ENCODE peak calls at places on chromosomes 16 and 17, in six cellular contexts. S is Peyer's patch, W is transverse colon, O is breast epithelium, B is stomach, Z is upper lobe of left lung. M is an unnamed sample. For H3K4me1, the result is how much of the 10 kb centered on the place peaks cover.

GRCh38 chr16:77585852-77586251 is 136.5 kb upstream of the NUDT7 start:
- DNase-seq in O (no peak), B (no peak), Z (no peak), W (no peak), S (no peak), M (no peak)

GRCh38 chr17:58059141-58059540 is 24.1 kb upstream of the DYNLL2 start:
- DNase-seq in Z (no peak), S (no peak), B (no peak), O (no peak), W (no peak), M (no peak)

GRCh38 chr17:8222380-8222629 is 11.9 kb upstream of the AURKB start:
- DNase-seq in Z (no peak), O (no peak), B (no peak), S (no peak), W (no peak), M (no peak)

GRCh38 chr16:66120656-66121055 is 245.8 kb upstream of the CDH5 start:
- DNase-seq in O (no peak), W (no peak), Z (no peak), S (no peak), B (no peak), M (no peak)

GRCh38 chr16:4272114-4272954 is 489 bp downstream of the TFAP4 start:
- DNase-seq in O (peak), Z (peak), W (peak), S (no peak), B (peak), M (no peak)

GRCh38 chr17:37743875-37744632 is 805 bp downstream of the HNF1B start:
- DNase-seq in W (peak), S (peak), Z (peak), O (no peak), B (peak), M (no peak)

GRCh38 chr16:85718682-85719081 is 29.9 kb upstream of the GINS2 start:
- DNase-seq in Z (no peak), S (no peak), O (no peak), B (peak), W (peak), M (no peak)

GRCh38 chr17:50153650-50154575 is 3.4 kb upstream of the PPP1R9B start:
- DNase-seq in W (no peak), B (peak), S (no peak), Z (peak), O (peak), M (no peak)

GRCh38 chr16:66801320-66802105 is at the start of gene TERB1:
- DNase-seq in Z (peak), S (no peak), B (no peak), W (no peak), O (no peak), M (no peak)

DNA sequence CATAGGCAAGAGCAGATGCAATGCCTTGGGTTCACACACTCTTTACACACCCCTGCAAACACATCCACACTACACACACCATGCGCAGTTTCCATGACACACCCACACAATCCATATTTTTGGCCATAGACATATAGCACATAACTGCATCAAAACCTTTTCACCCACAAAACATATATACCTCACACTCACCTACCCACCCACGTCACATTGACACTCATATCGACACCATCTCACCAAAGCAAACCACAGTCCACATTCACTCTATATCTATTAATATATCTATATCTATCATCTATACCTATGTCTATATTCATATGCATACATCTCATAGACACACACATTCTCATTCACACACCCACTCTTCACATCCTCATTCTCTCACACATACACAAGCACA is 246.9 kb downstream of the SHISA9 start:
- DNase-seq in B (no peak), O (no peak), S (no peak), W (no peak), Z (no peak), M (no peak)
- TF ChIP-seq CTCF in B (no peak), O (no peak), S (no peak), W (no peak), Z (no peak), M (no peak)

GRCh38 chr16:64280317-64280716 is 841.5 kb downstream of the CDH11 start:
- DNase-seq in O (no peak), W (no peak), B (no peak), S (no peak), Z (no peak), M (no peak)
- TF ChIP-seq POLR2A in O (no peak), W (no peak), B (no peak), S (no peak), Z (no peak), M (no peak)

DNA sequence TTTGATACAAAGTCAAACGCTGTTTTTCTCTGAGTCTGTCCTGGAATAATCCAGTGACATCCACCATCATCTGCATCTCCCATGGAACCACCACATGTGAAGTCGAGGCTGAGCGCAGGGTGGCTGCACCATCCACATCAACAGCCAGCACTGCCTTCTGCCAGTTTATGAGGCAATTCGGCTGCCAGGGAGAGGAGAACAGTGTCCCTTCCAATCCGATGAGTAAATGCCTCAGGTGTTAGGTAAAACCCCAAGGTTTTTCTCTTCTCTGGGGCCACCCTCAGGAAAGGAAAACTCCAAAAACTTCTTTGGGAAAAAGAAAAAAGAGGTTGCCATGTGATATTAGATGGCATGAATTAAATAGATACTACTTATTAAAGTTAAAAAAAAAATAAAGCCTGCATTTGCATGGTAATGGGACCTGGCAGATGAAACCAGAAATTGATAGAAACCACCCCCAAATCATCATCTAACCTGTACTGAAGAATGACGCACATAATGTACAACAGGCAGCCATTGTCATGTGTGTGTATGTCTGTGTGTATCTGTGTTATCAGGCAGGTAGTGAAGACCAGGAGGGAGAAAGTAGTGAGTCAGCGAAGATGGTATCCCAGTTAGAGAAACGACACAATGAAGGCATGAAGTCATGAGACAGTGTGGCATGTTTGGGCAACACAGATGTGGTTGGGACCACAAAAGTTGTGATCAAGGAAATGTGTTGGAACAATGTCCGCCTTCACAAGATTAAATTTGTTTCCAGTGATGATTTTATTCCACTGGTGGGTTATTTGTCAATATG is 478.7 kb downstream of the CDH13 start:
- DNase-seq in S (no peak), Z (no peak), B (no peak), O (no peak), W (no peak), M (no peak)
- H3K4me1 ChIP-seq in S (under half), Z (under half), B (under half), O (under half), W (under half), M (under half)

GRCh38 chr16:49513040-49513439 is 139.4 kb downstream of the C16orf78 start:
- DNase-seq in B (no peak), W (no peak), S (no peak), Z (no peak), O (no peak), M (no peak)
- TF ChIP-seq CTCF in B (no peak), W (no peak), S (no peak), Z (no peak), O (no peak), M (no peak)

GRCh38 chr16:48244080-48244862 is at the start of gene LONP2:
- DNase-seq in B (peak), O (peak), Z (peak), W (peak), S (peak), M (peak)
- TF ChIP-seq POLR2A in B (no peak), O (no peak), Z (peak), W (peak), S (peak), M (peak)

GRCh38 chr17:64779344-64780095 is 117.4 kb upstream of the SMURF2 start:
- DNase-seq in O (no peak), W (peak), S (peak), Z (peak), B (no peak), M (no peak)

GRCh38 chr17:64781013-64781392 is 118.9 kb upstream of the SMURF2 start:
- DNase-seq in S (no peak), Z (peak), B (no peak), O (no peak), W (no peak), M (no peak)

GRCh38 chr17:64781810-64782555 is 119.9 kb upstream of the SMURF2 start:
- DNase-seq in S (peak), Z (no peak), B (no peak), O (no peak), W (no peak), M (no peak)

GRCh38 chr17:64780096-64781012 is 118.2 kb upstream of the SMURF2 start:
- DNase-seq in W (peak), O (peak), Z (peak), B (peak), S (peak), M (no peak)

DNA sequence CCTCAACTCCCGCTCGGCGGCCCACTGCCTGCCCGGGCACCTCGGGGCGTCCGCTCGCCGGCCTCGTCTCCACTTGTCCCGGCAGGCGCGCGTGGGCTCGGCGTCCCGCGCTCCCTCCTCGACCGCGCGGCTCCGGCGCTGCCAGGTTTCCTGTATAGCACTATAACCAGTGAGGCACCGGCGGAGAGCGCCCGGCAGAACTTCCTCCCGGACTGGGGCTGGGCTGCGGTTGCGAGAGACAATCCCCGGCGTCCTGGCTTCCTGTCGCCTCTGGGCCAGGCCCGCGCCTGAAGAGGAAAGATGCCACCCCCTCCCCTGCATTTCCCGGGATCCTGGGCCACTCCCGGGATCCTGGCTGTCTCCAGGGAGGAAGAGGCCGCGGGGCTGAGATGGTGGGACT is 119.3 kb upstream of the SMURF2 start:
- DNase-seq in W (peak), B (peak), O (peak), S (peak), Z (peak), M (no peak)
- H3K4me1 ChIP-seq in W (half or more), B (half or more), O (under half), S (under half), Z (half or more), M (half or more)

DNA sequence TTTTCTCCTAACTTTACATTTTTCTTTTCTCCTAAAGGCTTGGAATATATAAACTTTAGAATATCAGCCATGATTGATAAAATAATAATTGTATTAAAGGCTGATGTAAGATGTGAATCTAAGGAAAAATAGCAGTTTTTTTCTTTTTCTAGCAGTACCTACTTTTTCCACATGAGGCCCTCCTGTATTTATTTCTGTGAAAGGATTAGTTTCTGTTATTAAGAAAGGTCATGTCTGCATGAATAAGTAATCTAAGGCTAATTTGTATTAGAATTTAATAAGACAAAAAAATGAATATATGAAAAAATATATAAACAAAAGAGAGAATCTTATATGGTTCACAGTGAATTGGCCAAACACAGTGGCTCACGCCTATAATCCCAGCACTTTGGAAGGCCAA is 85.3 kb downstream of the STXBP4 start:
- DNase-seq in Z (no peak), O (no peak), B (no peak), S (no peak), W (no peak), M (no peak)
- TF ChIP-seq CTCF in Z (peak), O (peak), B (peak), S (peak), W (peak), M (peak)

GRCh38 chr17:42781639-42782401 is 1.4 kb downstream of the WNK4 start:
- DNase-seq in O (no peak), Z (peak), S (no peak), B (peak), W (peak), M (no peak)
- TF ChIP-seq POLR2A in O (no peak), Z (no peak), S (no peak), B (no peak), W (no peak), M (no peak)

DNA sequence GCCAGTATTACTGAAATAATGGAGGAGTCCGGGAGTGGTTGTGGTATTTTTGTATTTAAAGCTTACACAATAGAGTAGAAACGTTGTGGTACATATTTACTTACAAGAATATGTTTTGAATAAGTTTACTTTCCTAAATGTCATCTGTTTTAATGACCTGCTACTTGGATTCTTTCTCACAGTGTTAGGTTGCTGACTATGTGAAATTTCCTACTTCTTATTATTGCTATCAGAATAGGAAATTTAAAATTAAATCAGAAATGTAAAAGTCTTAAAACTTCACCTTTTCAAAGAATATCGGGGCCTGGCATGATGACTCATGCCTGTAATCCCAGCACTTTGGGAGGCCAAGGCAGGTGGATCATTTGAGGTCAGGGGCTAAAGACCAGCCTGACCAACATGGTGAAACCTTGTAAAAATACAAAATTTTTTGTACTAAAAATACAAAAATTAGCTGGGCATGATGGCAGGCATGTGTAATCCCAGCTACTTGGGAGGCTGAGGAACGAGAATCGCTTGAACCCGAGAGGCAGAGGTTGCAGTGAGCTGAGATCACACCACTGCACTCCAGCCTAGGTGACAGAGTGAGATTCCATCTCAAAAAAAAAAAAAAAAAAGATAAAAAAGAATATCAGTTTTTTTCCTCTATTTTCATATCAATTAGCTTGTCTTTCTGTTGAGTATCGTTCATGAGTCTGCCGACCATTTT is 77.8 kb downstream of the VMP1 start:
- DNase-seq in W (no peak), O (no peak), S (no peak), Z (no peak), B (no peak), M (no peak)
- H3K4me1 ChIP-seq in W (under half), O (under half), S (under half), Z (half or more), B (half or more), M (under half)